ENCODE peak calls at places on chromosomes 4 and X, in ten cellular contexts. M is Kasumi-1; S is pancreas; V is stimulated activated CD4-positive, alpha-beta T cell treated with anti-CD3 and anti-CD28 coated beads, Interleukin-15, amount 100 ng/mL, for 1 hour; A is naive thymus-derived CD8-positive, alpha-beta T cell; Y is upper lobe of right lung; K is amniotic stem cell; B is GM23248; E is GM04504; I is tibial artery. P is an unnamed sample.

GRCh38 chrX:724256-724655 is 93.7 kb downstream of the SHOX start:
- DNase-seq in M (no peak), S (no peak), V (no peak), A (no peak), Y (no peak), K (no peak), B (peak), E (no peak), I (no peak), P (no peak)

GRCh38 chrX:69501433-69501832 is 2.7 kb upstream of the NALF2 start:
- DNase-seq in M (no peak), S (peak), V (no peak), A (no peak), Y (no peak), K (no peak), B (no peak), E (no peak), I (no peak), P (peak)

GRCh38 chrX:18890724-18891560 is 93.0 kb downstream of the PHKA2 start:
- DNase-seq in M (no peak), S (no peak), V (no peak), A (no peak), Y (no peak), K (no peak), B (no peak), E (no peak), I (no peak), P (no peak)

GRCh38 chr4:16289872-16290554 is 63.7 kb upstream of the TAPT1 start:
- DNase-seq in M (peak), S (no peak), V (no peak), A (no peak), Y (no peak), K (no peak), B (peak), E (peak), I (no peak), P (peak)

GRCh38 chr4:38179690-38180299 is 219.6 kb downstream of the PTTG2 start:
- DNase-seq in M (peak), S (peak), V (peak), A (peak), Y (peak), K (peak), B (peak), E (no peak), I (peak), P (peak)

GRCh38 chr4:7871356-7871755 is 68.3 kb downstream of the AFAP1 start:
- DNase-seq in M (no peak), S (no peak), V (no peak), A (no peak), Y (no peak), K (no peak), B (peak), E (no peak), I (no peak), P (no peak)

GRCh38 chrX:65127804-65128203 is 151.6 kb upstream of the ZC4H2 start:
- DNase-seq in M (peak), S (no peak), V (no peak), A (no peak), Y (no peak), K (no peak), B (peak), E (no peak), I (no peak), P (peak)

GRCh38 chrX:141468940-141469339 is 115.6 kb downstream of the SPANXA1 start:
- DNase-seq in M (no peak), S (no peak), V (no peak), A (no peak), Y (no peak), K (peak), B (peak), E (peak), I (no peak), P (no peak)

GRCh38 chr4:13298655-13299054 is 185.5 kb downstream of the RAB28 start:
- DNase-seq in M (no peak), S (no peak), V (no peak), A (no peak), Y (no peak), K (no peak), B (no peak), E (no peak), I (no peak), P (no peak)

GRCh38 chr4:83362492-83363329 is 28.1 kb upstream of the HPSE start:
- DNase-seq in M (peak), S (no peak), V (no peak), A (no peak), Y (no peak), K (peak), B (peak), E (no peak), I (no peak), P (peak)

GRCh38 chr4:110418641-110419040 is 57.3 kb upstream of the ENPEP start:
- DNase-seq in M (no peak), S (no peak), V (no peak), A (no peak), Y (no peak), K (no peak), B (no peak), E (no peak), I (no peak), P (no peak)

GRCh38 chr4:173538903-173539445 is 8.9 kb upstream of the HAND2 start:
- DNase-seq in M (peak), S (no peak), V (no peak), A (no peak), Y (no peak), K (no peak), B (peak), E (no peak), I (no peak), P (no peak)

GRCh38 chr4:169241480-169241879 is 29.3 kb downstream of the SH3RF1 start:
- DNase-seq in M (no peak), S (no peak), V (no peak), A (no peak), Y (no peak), K (no peak), B (no peak), E (no peak), I (no peak), P (no peak)

GRCh38 chr4:687048-687974 is 1.6 kb downstream of the SLC49A3 start:
- DNase-seq in M (no peak), S (peak), V (no peak), A (no peak), Y (peak), K (no peak), B (peak), E (peak), I (peak), P (no peak)

GRCh38 chr4:74189331-74190043 is 31.6 kb downstream of the MTHFD2L start:
- DNase-seq in M (peak), S (no peak), V (no peak), A (no peak), Y (no peak), K (peak), B (peak), E (no peak), I (no peak), P (peak)

GRCh38 chr4:142567199-142567598 is 278.9 kb downstream of the INPP4B start:
- DNase-seq in M (peak), S (no peak), V (peak), A (no peak), Y (no peak), K (no peak), B (peak), E (no peak), I (no peak), P (no peak)

GRCh38 chr4:73090738-73091137 is 21.2 kb upstream of the COX18 start:
- DNase-seq in M (no peak), S (no peak), V (no peak), A (no peak), Y (no peak), K (no peak), B (no peak), E (no peak), I (no peak), P (no peak)

GRCh38 chr4:158850371-158850770 is 81.5 kb downstream of the FNIP2 start:
- DNase-seq in M (no peak), S (no peak), V (no peak), A (no peak), Y (no peak), K (no peak), B (no peak), E (no peak), I (no peak), P (no peak)

GRCh38 chrX:13377537-13377936 is 57.7 kb upstream of the ATXN3L start:
- DNase-seq in M (no peak), S (no peak), V (no peak), A (no peak), Y (no peak), K (no peak), B (peak), E (peak), I (no peak), P (no peak)

GRCh38 chr4:82447886-82448285 is 17.5 kb downstream of the ENOPH1 start:
- DNase-seq in M (no peak), S (no peak), V (no peak), A (no peak), Y (no peak), K (no peak), B (no peak), E (no peak), I (no peak), P (no peak)

GRCh38 chrX:134544614-134545255 is 84.8 kb downstream of the HPRT1 start:
- DNase-seq in M (no peak), S (no peak), V (no peak), A (no peak), Y (no peak), K (no peak), B (no peak), E (no peak), I (no peak), P (no peak)

GRCh38 chrX:14865201-14865600 is 7.7 kb downstream of the FANCB start:
- DNase-seq in M (no peak), S (no peak), V (no peak), A (no peak), Y (no peak), K (no peak), B (peak), E (no peak), I (no peak), P (no peak)

GRCh38 chrX:101057095-101057714 is 5.3 kb upstream of the TRMT2B start:
- DNase-seq in M (peak), S (no peak), V (no peak), A (no peak), Y (no peak), K (no peak), B (peak), E (no peak), I (no peak), P (no peak)

GRCh38 chr4:147736458-147736857 is 4.6 kb downstream of the ARHGAP10 start:
- DNase-seq in M (no peak), S (no peak), V (no peak), A (no peak), Y (no peak), K (peak), B (peak), E (no peak), I (no peak), P (no peak)

GRCh38 chr4:189146994-189147929 is 793.4 kb upstream of the FRG1 start:
- DNase-seq in M (no peak), S (no peak), V (no peak), A (no peak), Y (no peak), K (no peak), B (no peak), E (no peak), I (no peak), P (no peak)

P was measured in Jurkat, Clone E6-1.